ENCODE peak calls at places on chromosome 20, in four cellular contexts. C is foreskin keratinocyte, V is A549, L is ACHN. P is an unnamed sample.

GRCh38 chr20:34753706-34754461 is 49.7 kb downstream of the TP53INP2 start:
- DNase-seq in C (peak), V (no peak), L (no peak), P (no peak)

GRCh38 chr20:63008541-63009043 is 1.8 kb upstream of the BHLHE23 start:
- DNase-seq in C (no peak), V (no peak), L (no peak), P (no peak)

GRCh38 chr20:62617711-62618483 is 24.4 kb upstream of the SLCO4A1 start:
- DNase-seq in C (no peak), V (no peak), L (no peak), P (peak)

GRCh38 chr20:2771631-2772080 is 28.8 kb downstream of the CPXM1 start:
- DNase-seq in C (no peak), V (no peak), L (no peak), P (no peak)

GRCh38 chr20:45853484-45853883 is 3.7 kb downstream of the ACOT8 start:
- DNase-seq in C (no peak), V (no peak), L (no peak), P (no peak)

GRCh38 chr20:1816384-1817381 is 78.5 kb upstream of the SIRPA start:
- DNase-seq in C (peak), V (peak), L (peak), P (peak)

GRCh38 chr20:47777220-47777619 is 8.1 kb downstream of the SULF2 start:
- DNase-seq in C (no peak), V (no peak), L (no peak), P (no peak)

GRCh38 chr20:40663991-40664880 is 24.8 kb downstream of the MAFB start:
- DNase-seq in C (peak), V (no peak), L (no peak), P (no peak)

GRCh38 chr20:51749674-51750036 is 18.5 kb downstream of the ATP9A start:
- DNase-seq in C (peak), V (peak), L (peak), P (peak)

GRCh38 chr20:21183722-21184121 is 57.8 kb downstream of the KIZ start:
- DNase-seq in C (peak), V (peak), L (peak), P (peak)

GRCh38 chr20:63320616-63321147 is 27.7 kb downstream of the COL20A1 start:
- DNase-seq in C (no peak), V (no peak), L (no peak), P (no peak)

GRCh38 chr20:38150595-38151170 is 14.4 kb downstream of the TGM2 start:
- DNase-seq in C (no peak), V (no peak), L (no peak), P (no peak)

GRCh38 chr20:46978871-46979536 is 84.4 kb downstream of the EYA2 start:
- DNase-seq in C (no peak), V (no peak), L (no peak), P (no peak)

GRCh38 chr20:40634891-40635290 is 54.1 kb downstream of the MAFB start:
- DNase-seq in C (no peak), V (no peak), L (no peak), P (no peak)

GRCh38 chr20:34618676-34619075 is 58.2 kb downstream of the PIGU start:
- DNase-seq in C (no peak), V (no peak), L (no peak), P (no peak)

GRCh38 chr20:36575066-36575743 is 1.8 kb downstream of the TGIF2 start:
- DNase-seq in C (peak), V (peak), L (peak), P (peak)

GRCh38 chr20:9256359-9256758 is 187.5 kb downstream of the PLCB4 start:
- DNase-seq in C (no peak), V (no peak), L (no peak), P (no peak)

GRCh38 chr20:38204936-38205435 is 39.9 kb upstream of the TGM2 start:
- DNase-seq in C (no peak), V (no peak), L (no peak), P (no peak)

GRCh38 chr20:6142348-6142993 is 19.6 kb upstream of the FERMT1 start:
- DNase-seq in C (peak), V (peak), L (peak), P (peak)

P was measured in RCC 7860.